ENCODE peak calls at places on chromosomes 11 and 22, in eight cellular contexts. One of them, this sample, is unnamed.

GRCh38 chr11:123704341-123704740 is 37.1 kb downstream of the ZNF202 start:
- DNase-seq in HFFc6: no peak
- DNase-seq in activated naive CD8-positive, alpha-beta T cell treated with anti-CD3 and anti-CD28 coated beads, Interleukin-2, amount 50 U/mL, for 24 hours: no peak
- DNase-seq in stimulated activated CD4-positive, alpha-beta T cell treated with anti-CD3 and anti-CD28 coated beads, Interleukin-1b, Interleukin-23, amount 100 ng/mL, for 1 hour: no peak
- DNase-seq in NCI-H1417: peak
- DNase-seq in Ammon's horn: no peak
- DNase-seq in CD8-positive, alpha-beta T cell: no peak
- DNase-seq in BJ: no peak
- DNase-seq in this sample: no peak

GRCh38 chr22:18000441-18001039 is 23.8 kb downstream of the MICAL3 start:
- DNase-seq in activated naive CD8-positive, alpha-beta T cell treated with anti-CD3 and anti-CD28 coated beads, Interleukin-2, amount 50 U/mL, for 24 hours: peak
- DNase-seq in CD8-positive, alpha-beta T cell: no peak
- DNase-seq in stimulated activated CD4-positive, alpha-beta T cell treated with anti-CD3 and anti-CD28 coated beads, Interleukin-1b, Interleukin-23, amount 100 ng/mL, for 1 hour: no peak
- DNase-seq in HFFc6: no peak
- DNase-seq in Ammon's horn: peak
- DNase-seq in NCI-H1417: no peak
- DNase-seq in BJ: no peak
- DNase-seq in this sample: no peak

GRCh38 chr11:32434387-32435151 is 770 bp downstream of the WT1 start:
- DNase-seq in HFFc6: no peak
- DNase-seq in stimulated activated CD4-positive, alpha-beta T cell treated with anti-CD3 and anti-CD28 coated beads, Interleukin-1b, Interleukin-23, amount 100 ng/mL, for 1 hour: no peak
- DNase-seq in activated naive CD8-positive, alpha-beta T cell treated with anti-CD3 and anti-CD28 coated beads, Interleukin-2, amount 50 U/mL, for 24 hours: peak
- DNase-seq in CD8-positive, alpha-beta T cell: no peak
- DNase-seq in Ammon's horn: no peak
- DNase-seq in NCI-H1417: no peak
- DNase-seq in BJ: no peak
- DNase-seq in this sample: no peak

GRCh38 chr11:2269601-2270321 is 627 bp downstream of the ASCL2 start:
- DNase-seq in NCI-H1417: no peak
- DNase-seq in CD8-positive, alpha-beta T cell: no peak
- DNase-seq in activated naive CD8-positive, alpha-beta T cell treated with anti-CD3 and anti-CD28 coated beads, Interleukin-2, amount 50 U/mL, for 24 hours: peak
- DNase-seq in HFFc6: no peak
- DNase-seq in Ammon's horn: peak
- DNase-seq in stimulated activated CD4-positive, alpha-beta T cell treated with anti-CD3 and anti-CD28 coated beads, Interleukin-1b, Interleukin-23, amount 100 ng/mL, for 1 hour: no peak
- DNase-seq in BJ: no peak
- DNase-seq in this sample: no peak

GRCh38 chr22:38036392-38037062 is 20.7 kb upstream of the PICK1 start:
- DNase-seq in CD8-positive, alpha-beta T cell: no peak
- DNase-seq in activated naive CD8-positive, alpha-beta T cell treated with anti-CD3 and anti-CD28 coated beads, Interleukin-2, amount 50 U/mL, for 24 hours: no peak
- DNase-seq in Ammon's horn: no peak
- DNase-seq in NCI-H1417: no peak
- DNase-seq in HFFc6: no peak
- DNase-seq in stimulated activated CD4-positive, alpha-beta T cell treated with anti-CD3 and anti-CD28 coated beads, Interleukin-1b, Interleukin-23, amount 100 ng/mL, for 1 hour: no peak
- DNase-seq in BJ: no peak
- DNase-seq in this sample: no peak

GRCh38 chr11:35363246-35364100 is 55.9 kb downstream of the SLC1A2 start:
- DNase-seq in HFFc6: no peak
- DNase-seq in activated naive CD8-positive, alpha-beta T cell treated with anti-CD3 and anti-CD28 coated beads, Interleukin-2, amount 50 U/mL, for 24 hours: no peak
- DNase-seq in stimulated activated CD4-positive, alpha-beta T cell treated with anti-CD3 and anti-CD28 coated beads, Interleukin-1b, Interleukin-23, amount 100 ng/mL, for 1 hour: no peak
- DNase-seq in CD8-positive, alpha-beta T cell: no peak
- DNase-seq in Ammon's horn: peak
- DNase-seq in BJ: no peak
- DNase-seq in NCI-H1417: no peak
- DNase-seq in this sample: no peak

GRCh38 chr11:33045551-33046255 is 6.3 kb downstream of the TCP11L1 start:
- DNase-seq in CD8-positive, alpha-beta T cell: no peak
- DNase-seq in activated naive CD8-positive, alpha-beta T cell treated with anti-CD3 and anti-CD28 coated beads, Interleukin-2, amount 50 U/mL, for 24 hours: no peak
- DNase-seq in NCI-H1417: no peak
- DNase-seq in HFFc6: peak
- DNase-seq in BJ: no peak
- DNase-seq in Ammon's horn: no peak
- DNase-seq in stimulated activated CD4-positive, alpha-beta T cell treated with anti-CD3 and anti-CD28 coated beads, Interleukin-1b, Interleukin-23, amount 100 ng/mL, for 1 hour: no peak
- DNase-seq in this sample: no peak

GRCh38 chr11:36478700-36479329 is 31.3 kb downstream of the TRAF6 start:
- DNase-seq in HFFc6: peak
- DNase-seq in Ammon's horn: peak
- DNase-seq in stimulated activated CD4-positive, alpha-beta T cell treated with anti-CD3 and anti-CD28 coated beads, Interleukin-1b, Interleukin-23, amount 100 ng/mL, for 1 hour: no peak
- DNase-seq in NCI-H1417: peak
- DNase-seq in BJ: no peak
- DNase-seq in activated naive CD8-positive, alpha-beta T cell treated with anti-CD3 and anti-CD28 coated beads, Interleukin-2, amount 50 U/mL, for 24 hours: peak
- DNase-seq in CD8-positive, alpha-beta T cell: no peak
- DNase-seq in this sample: no peak

GRCh38 chr22:35601743-35602633 is 15.1 kb downstream of the MB start:
- DNase-seq in stimulated activated CD4-positive, alpha-beta T cell treated with anti-CD3 and anti-CD28 coated beads, Interleukin-1b, Interleukin-23, amount 100 ng/mL, for 1 hour: no peak
- DNase-seq in BJ: no peak
- DNase-seq in NCI-H1417: no peak
- DNase-seq in activated naive CD8-positive, alpha-beta T cell treated with anti-CD3 and anti-CD28 coated beads, Interleukin-2, amount 50 U/mL, for 24 hours: peak
- DNase-seq in Ammon's horn: no peak
- DNase-seq in HFFc6: peak
- DNase-seq in CD8-positive, alpha-beta T cell: no peak
- DNase-seq in this sample: no peak

GRCh38 chr11:12430351-12430750 is 53.0 kb downstream of the PARVA start:
- DNase-seq in NCI-H1417: no peak
- DNase-seq in activated naive CD8-positive, alpha-beta T cell treated with anti-CD3 and anti-CD28 coated beads, Interleukin-2, amount 50 U/mL, for 24 hours: no peak
- DNase-seq in CD8-positive, alpha-beta T cell: no peak
- DNase-seq in Ammon's horn: no peak
- DNase-seq in HFFc6: peak
- DNase-seq in BJ: no peak
- DNase-seq in stimulated activated CD4-positive, alpha-beta T cell treated with anti-CD3 and anti-CD28 coated beads, Interleukin-1b, Interleukin-23, amount 100 ng/mL, for 1 hour: no peak
- DNase-seq in this sample: no peak

GRCh38 chr11:64406221-64406946 is 47.4 kb downstream of the RPS6KA4 start:
- DNase-seq in CD8-positive, alpha-beta T cell: no peak
- DNase-seq in activated naive CD8-positive, alpha-beta T cell treated with anti-CD3 and anti-CD28 coated beads, Interleukin-2, amount 50 U/mL, for 24 hours: no peak
- DNase-seq in BJ: no peak
- DNase-seq in Ammon's horn: no peak
- DNase-seq in HFFc6: no peak
- DNase-seq in NCI-H1417: no peak
- DNase-seq in stimulated activated CD4-positive, alpha-beta T cell treated with anti-CD3 and anti-CD28 coated beads, Interleukin-1b, Interleukin-23, amount 100 ng/mL, for 1 hour: no peak
- DNase-seq in this sample: no peak

GRCh38 chr22:49687786-49688515 is 139.7 kb downstream of the BRD1 start:
- DNase-seq in activated naive CD8-positive, alpha-beta T cell treated with anti-CD3 and anti-CD28 coated beads, Interleukin-2, amount 50 U/mL, for 24 hours: no peak
- DNase-seq in Ammon's horn: no peak
- DNase-seq in stimulated activated CD4-positive, alpha-beta T cell treated with anti-CD3 and anti-CD28 coated beads, Interleukin-1b, Interleukin-23, amount 100 ng/mL, for 1 hour: no peak
- DNase-seq in NCI-H1417: no peak
- DNase-seq in HFFc6: no peak
- DNase-seq in BJ: no peak
- DNase-seq in CD8-positive, alpha-beta T cell: no peak
- DNase-seq in this sample: no peak

GRCh38 chr11:73431431-73431830 is 55.2 kb downstream of the RELT start:
- DNase-seq in HFFc6: peak
- DNase-seq in BJ: no peak
- DNase-seq in NCI-H1417: no peak
- DNase-seq in stimulated activated CD4-positive, alpha-beta T cell treated with anti-CD3 and anti-CD28 coated beads, Interleukin-1b, Interleukin-23, amount 100 ng/mL, for 1 hour: no peak
- DNase-seq in activated naive CD8-positive, alpha-beta T cell treated with anti-CD3 and anti-CD28 coated beads, Interleukin-2, amount 50 U/mL, for 24 hours: no peak
- DNase-seq in Ammon's horn: no peak
- DNase-seq in CD8-positive, alpha-beta T cell: no peak
- DNase-seq in this sample: no peak

GRCh38 chr11:47148903-47149535 is 27.7 kb downstream of the ARFGAP2 start:
- DNase-seq in stimulated activated CD4-positive, alpha-beta T cell treated with anti-CD3 and anti-CD28 coated beads, Interleukin-1b, Interleukin-23, amount 100 ng/mL, for 1 hour: no peak
- DNase-seq in BJ: no peak
- DNase-seq in activated naive CD8-positive, alpha-beta T cell treated with anti-CD3 and anti-CD28 coated beads, Interleukin-2, amount 50 U/mL, for 24 hours: no peak
- DNase-seq in NCI-H1417: no peak
- DNase-seq in HFFc6: no peak
- DNase-seq in CD8-positive, alpha-beta T cell: no peak
- DNase-seq in Ammon's horn: peak
- DNase-seq in this sample: no peak

GRCh38 chr11:26187639-26188038 is 144.3 kb upstream of the ANO3 start:
- DNase-seq in HFFc6: peak
- DNase-seq in NCI-H1417: no peak
- DNase-seq in Ammon's horn: no peak
- DNase-seq in BJ: peak
- DNase-seq in stimulated activated CD4-positive, alpha-beta T cell treated with anti-CD3 and anti-CD28 coated beads, Interleukin-1b, Interleukin-23, amount 100 ng/mL, for 1 hour: no peak
- DNase-seq in CD8-positive, alpha-beta T cell: no peak
- DNase-seq in activated naive CD8-positive, alpha-beta T cell treated with anti-CD3 and anti-CD28 coated beads, Interleukin-2, amount 50 U/mL, for 24 hours: no peak
- DNase-seq in this sample: no peak

GRCh38 chr11:27965559-27965958 is 142.4 kb downstream of the KIF18A start:
- DNase-seq in stimulated activated CD4-positive, alpha-beta T cell treated with anti-CD3 and anti-CD28 coated beads, Interleukin-1b, Interleukin-23, amount 100 ng/mL, for 1 hour: no peak
- DNase-seq in NCI-H1417: no peak
- DNase-seq in activated naive CD8-positive, alpha-beta T cell treated with anti-CD3 and anti-CD28 coated beads, Interleukin-2, amount 50 U/mL, for 24 hours: no peak
- DNase-seq in CD8-positive, alpha-beta T cell: no peak
- DNase-seq in HFFc6: no peak
- DNase-seq in Ammon's horn: no peak
- DNase-seq in BJ: no peak
- DNase-seq in this sample: no peak

GRCh38 chr11:114216804-114217195 is 79.4 kb upstream of the NNMT start:
- DNase-seq in HFFc6: no peak
- DNase-seq in NCI-H1417: no peak
- DNase-seq in BJ: no peak
- DNase-seq in activated naive CD8-positive, alpha-beta T cell treated with anti-CD3 and anti-CD28 coated beads, Interleukin-2, amount 50 U/mL, for 24 hours: no peak
- DNase-seq in stimulated activated CD4-positive, alpha-beta T cell treated with anti-CD3 and anti-CD28 coated beads, Interleukin-1b, Interleukin-23, amount 100 ng/mL, for 1 hour: no peak
- DNase-seq in CD8-positive, alpha-beta T cell: no peak
- DNase-seq in Ammon's horn: no peak
- DNase-seq in this sample: no peak

GRCh38 chr11:2142762-2143202 is 3.6 kb upstream of the IGF2 start:
- DNase-seq in NCI-H1417: no peak
- DNase-seq in CD8-positive, alpha-beta T cell: no peak
- DNase-seq in stimulated activated CD4-positive, alpha-beta T cell treated with anti-CD3 and anti-CD28 coated beads, Interleukin-1b, Interleukin-23, amount 100 ng/mL, for 1 hour: no peak
- DNase-seq in BJ: no peak
- DNase-seq in HFFc6: peak
- DNase-seq in activated naive CD8-positive, alpha-beta T cell treated with anti-CD3 and anti-CD28 coated beads, Interleukin-2, amount 50 U/mL, for 24 hours: peak
- DNase-seq in Ammon's horn: no peak
- DNase-seq in this sample: no peak

GRCh38 chr22:41022470-41023298 is 69.7 kb upstream of the EP300 start:
- DNase-seq in Ammon's horn: peak
- DNase-seq in CD8-positive, alpha-beta T cell: peak
- DNase-seq in HFFc6: peak
- DNase-seq in activated naive CD8-positive, alpha-beta T cell treated with anti-CD3 and anti-CD28 coated beads, Interleukin-2, amount 50 U/mL, for 24 hours: peak
- DNase-seq in BJ: no peak
- DNase-seq in stimulated activated CD4-positive, alpha-beta T cell treated with anti-CD3 and anti-CD28 coated beads, Interleukin-1b, Interleukin-23, amount 100 ng/mL, for 1 hour: peak
- DNase-seq in NCI-H1417: peak
- DNase-seq in this sample: peak

GRCh38 chr11:11537871-11538270 is 83.9 kb downstream of the GALNT18 start:
- DNase-seq in activated naive CD8-positive, alpha-beta T cell treated with anti-CD3 and anti-CD28 coated beads, Interleukin-2, amount 50 U/mL, for 24 hours: no peak
- DNase-seq in BJ: no peak
- DNase-seq in NCI-H1417: no peak
- DNase-seq in HFFc6: no peak
- DNase-seq in CD8-positive, alpha-beta T cell: no peak
- DNase-seq in stimulated activated CD4-positive, alpha-beta T cell treated with anti-CD3 and anti-CD28 coated beads, Interleukin-1b, Interleukin-23, amount 100 ng/mL, for 1 hour: no peak
- DNase-seq in Ammon's horn: no peak
- DNase-seq in this sample: no peak

GRCh38 chr11:110514967-110515366 is 85.2 kb downstream of the FDX1 start:
- DNase-seq in HFFc6: no peak
- DNase-seq in Ammon's horn: no peak
- DNase-seq in activated naive CD8-positive, alpha-beta T cell treated with anti-CD3 and anti-CD28 coated beads, Interleukin-2, amount 50 U/mL, for 24 hours: no peak
- DNase-seq in CD8-positive, alpha-beta T cell: no peak
- DNase-seq in stimulated activated CD4-positive, alpha-beta T cell treated with anti-CD3 and anti-CD28 coated beads, Interleukin-1b, Interleukin-23, amount 100 ng/mL, for 1 hour: no peak
- DNase-seq in BJ: no peak
- DNase-seq in NCI-H1417: no peak
- DNase-seq in this sample: no peak

GRCh38 chr11:133896642-133897330 is 51.5 kb upstream of the SPATA19 start:
- DNase-seq in BJ: no peak
- DNase-seq in CD8-positive, alpha-beta T cell: no peak
- DNase-seq in HFFc6: no peak
- DNase-seq in activated naive CD8-positive, alpha-beta T cell treated with anti-CD3 and anti-CD28 coated beads, Interleukin-2, amount 50 U/mL, for 24 hours: no peak
- DNase-seq in NCI-H1417: no peak
- DNase-seq in Ammon's horn: no peak
- DNase-seq in stimulated activated CD4-positive, alpha-beta T cell treated with anti-CD3 and anti-CD28 coated beads, Interleukin-1b, Interleukin-23, amount 100 ng/mL, for 1 hour: no peak
- DNase-seq in this sample: peak

GRCh38 chr11:119316729-119317591 is at the start of gene MCAM:
- DNase-seq in HFFc6: no peak
- DNase-seq in NCI-H1417: no peak
- DNase-seq in stimulated activated CD4-positive, alpha-beta T cell treated with anti-CD3 and anti-CD28 coated beads, Interleukin-1b, Interleukin-23, amount 100 ng/mL, for 1 hour: no peak
- DNase-seq in CD8-positive, alpha-beta T cell: no peak
- DNase-seq in Ammon's horn: no peak
- DNase-seq in BJ: no peak
- DNase-seq in activated naive CD8-positive, alpha-beta T cell treated with anti-CD3 and anti-CD28 coated beads, Interleukin-2, amount 50 U/mL, for 24 hours: no peak
- DNase-seq in this sample: no peak

GRCh38 chr11:3184732-3185347 is 19.7 kb upstream of the OSBPL5 start:
- DNase-seq in BJ: no peak
- DNase-seq in CD8-positive, alpha-beta T cell: no peak
- DNase-seq in stimulated activated CD4-positive, alpha-beta T cell treated with anti-CD3 and anti-CD28 coated beads, Interleukin-1b, Interleukin-23, amount 100 ng/mL, for 1 hour: no peak
- DNase-seq in HFFc6: no peak
- DNase-seq in NCI-H1417: no peak
- DNase-seq in Ammon's horn: no peak
- DNase-seq in activated naive CD8-positive, alpha-beta T cell treated with anti-CD3 and anti-CD28 coated beads, Interleukin-2, amount 50 U/mL, for 24 hours: no peak
- DNase-seq in this sample: no peak

GRCh38 chr11:35486934-35487333 is 38.5 kb downstream of the PAMR1 start:
- DNase-seq in NCI-H1417: no peak
- DNase-seq in Ammon's horn: no peak
- DNase-seq in stimulated activated CD4-positive, alpha-beta T cell treated with anti-CD3 and anti-CD28 coated beads, Interleukin-1b, Interleukin-23, amount 100 ng/mL, for 1 hour: no peak
- DNase-seq in BJ: no peak
- DNase-seq in HFFc6: no peak
- DNase-seq in activated naive CD8-positive, alpha-beta T cell treated with anti-CD3 and anti-CD28 coated beads, Interleukin-2, amount 50 U/mL, for 24 hours: no peak
- DNase-seq in CD8-positive, alpha-beta T cell: no peak
- DNase-seq in this sample: no peak

GRCh38 chr11:85751738-85752137 is 59.2 kb downstream of the SYTL2 start:
- DNase-seq in stimulated activated CD4-positive, alpha-beta T cell treated with anti-CD3 and anti-CD28 coated beads, Interleukin-1b, Interleukin-23, amount 100 ng/mL, for 1 hour: no peak
- DNase-seq in NCI-H1417: no peak
- DNase-seq in HFFc6: no peak
- DNase-seq in CD8-positive, alpha-beta T cell: no peak
- DNase-seq in Ammon's horn: no peak
- DNase-seq in BJ: no peak
- DNase-seq in activated naive CD8-positive, alpha-beta T cell treated with anti-CD3 and anti-CD28 coated beads, Interleukin-2, amount 50 U/mL, for 24 hours: no peak
- DNase-seq in this sample: no peak

GRCh38 chr11:32391965-32392553 is 43.3 kb downstream of the WT1 start:
- DNase-seq in Ammon's horn: no peak
- DNase-seq in CD8-positive, alpha-beta T cell: no peak
- DNase-seq in activated naive CD8-positive, alpha-beta T cell treated with anti-CD3 and anti-CD28 coated beads, Interleukin-2, amount 50 U/mL, for 24 hours: no peak
- DNase-seq in stimulated activated CD4-positive, alpha-beta T cell treated with anti-CD3 and anti-CD28 coated beads, Interleukin-1b, Interleukin-23, amount 100 ng/mL, for 1 hour: no peak
- DNase-seq in BJ: no peak
- DNase-seq in NCI-H1417: no peak
- DNase-seq in HFFc6: peak
- DNase-seq in this sample: no peak

GRCh38 chr11:117704416-117705150 is 92.4 kb downstream of the DSCAML1 start:
- DNase-seq in HFFc6: no peak
- DNase-seq in CD8-positive, alpha-beta T cell: no peak
- DNase-seq in BJ: no peak
- DNase-seq in NCI-H1417: no peak
- DNase-seq in stimulated activated CD4-positive, alpha-beta T cell treated with anti-CD3 and anti-CD28 coated beads, Interleukin-1b, Interleukin-23, amount 100 ng/mL, for 1 hour: no peak
- DNase-seq in Ammon's horn: peak
- DNase-seq in activated naive CD8-positive, alpha-beta T cell treated with anti-CD3 and anti-CD28 coated beads, Interleukin-2, amount 50 U/mL, for 24 hours: no peak
- DNase-seq in this sample: no peak

GRCh38 chr11:106327134-106327533 is 249.7 kb downstream of the AASDHPPT start:
- DNase-seq in CD8-positive, alpha-beta T cell: no peak
- DNase-seq in Ammon's horn: no peak
- DNase-seq in HFFc6: no peak
- DNase-seq in NCI-H1417: no peak
- DNase-seq in activated naive CD8-positive, alpha-beta T cell treated with anti-CD3 and anti-CD28 coated beads, Interleukin-2, amount 50 U/mL, for 24 hours: no peak
- DNase-seq in BJ: no peak
- DNase-seq in stimulated activated CD4-positive, alpha-beta T cell treated with anti-CD3 and anti-CD28 coated beads, Interleukin-1b, Interleukin-23, amount 100 ng/mL, for 1 hour: no peak
- DNase-seq in this sample: no peak

GRCh38 chr22:31749636-31750364 is at the start of gene PRR14L:
- DNase-seq in HFFc6: peak
- DNase-seq in activated naive CD8-positive, alpha-beta T cell treated with anti-CD3 and anti-CD28 coated beads, Interleukin-2, amount 50 U/mL, for 24 hours: peak
- DNase-seq in BJ: peak
- DNase-seq in Ammon's horn: peak
- DNase-seq in NCI-H1417: peak
- DNase-seq in stimulated activated CD4-positive, alpha-beta T cell treated with anti-CD3 and anti-CD28 coated beads, Interleukin-1b, Interleukin-23, amount 100 ng/mL, for 1 hour: peak
- DNase-seq in CD8-positive, alpha-beta T cell: peak
- DNase-seq in this sample: peak

This sample was measured in 8988T.